ENCODE peak calls at places on chromosome 17, in five cellular contexts. One of them, this sample, is unnamed.

GRCh38 chr17:42679001-42679491 is 2.3 kb upstream of the PLEKHH3 start:
- DNase-seq in lower leg skin: peak
- DNase-seq in A549: peak
- DNase-seq in GM12891: no peak
- DNase-seq in ovary: peak
- DNase-seq in this sample: peak

GRCh38 chr17:73998246-73999220 is 204.9 kb upstream of the RPL38 start:
- DNase-seq in ovary: no peak
- DNase-seq in lower leg skin: peak
- DNase-seq in GM12891: peak
- DNase-seq in A549: peak
- DNase-seq in this sample: peak

GRCh38 chr17:35849469-35850348 is 19.0 kb downstream of the HEATR9 start:
- DNase-seq in ovary: no peak
- DNase-seq in lower leg skin: no peak
- DNase-seq in GM12891: peak
- DNase-seq in A549: peak
- DNase-seq in this sample: no peak

GRCh38 chr17:83124871-83125514 is 45.6 kb downstream of the METRNL start:
- DNase-seq in lower leg skin: no peak
- DNase-seq in ovary: peak
- DNase-seq in GM12891: no peak
- DNase-seq in A549: no peak
- DNase-seq in this sample: no peak

GRCh38 chr17:78993241-78993956 is 13.7 kb upstream of the LGALS3BP start:
- DNase-seq in lower leg skin: no peak
- DNase-seq in ovary: peak
- DNase-seq in A549: peak
- DNase-seq in GM12891: peak
- DNase-seq in this sample: no peak

GRCh38 chr17:60390881-60391418 is 983 bp downstream of the USP32 start:
- DNase-seq in A549: peak
- DNase-seq in lower leg skin: peak
- DNase-seq in ovary: peak
- DNase-seq in GM12891: no peak
- DNase-seq in this sample: no peak

GRCh38 chr17:286571-286970 is 66.0 kb downstream of the RPH3AL start:
- DNase-seq in ovary: no peak
- DNase-seq in GM12891: no peak
- DNase-seq in lower leg skin: no peak
- DNase-seq in A549: no peak
- DNase-seq in this sample: no peak

GRCh38 chr17:78211032-78211431 is 3.0 kb upstream of the BIRC5 start:
- DNase-seq in GM12891: no peak
- DNase-seq in lower leg skin: no peak
- DNase-seq in A549: no peak
- DNase-seq in ovary: no peak
- DNase-seq in this sample: no peak

GRCh38 chr17:81200695-81201580 is 21.8 kb downstream of the CEP131 start:
- DNase-seq in ovary: no peak
- DNase-seq in GM12891: peak
- DNase-seq in A549: peak
- DNase-seq in lower leg skin: peak
- DNase-seq in this sample: peak

GRCh38 chr17:44777394-44778348 is 18.9 kb downstream of the ADAM11 start:
- DNase-seq in ovary: no peak
- DNase-seq in lower leg skin: no peak
- DNase-seq in A549: no peak
- DNase-seq in GM12891: no peak
- DNase-seq in this sample: no peak

GRCh38 chr17:12643812-12644211 is 21.9 kb upstream of the MYOCD start:
- DNase-seq in A549: peak
- DNase-seq in GM12891: no peak
- DNase-seq in ovary: no peak
- DNase-seq in lower leg skin: no peak
- DNase-seq in this sample: no peak

GRCh38 chr17:2184993-2185931 is 118.3 kb downstream of the SMG6 start:
- DNase-seq in ovary: no peak
- DNase-seq in GM12891: no peak
- DNase-seq in A549: no peak
- DNase-seq in lower leg skin: no peak
- DNase-seq in this sample: no peak

GRCh38 chr17:27569257-27569722 is 61.7 kb upstream of the LGALS9 start:
- DNase-seq in ovary: no peak
- DNase-seq in A549: peak
- DNase-seq in GM12891: peak
- DNase-seq in lower leg skin: no peak
- DNase-seq in this sample: no peak

GRCh38 chr17:66635646-66636045 is 199.3 kb upstream of the CACNG5 start:
- DNase-seq in GM12891: no peak
- DNase-seq in A549: no peak
- DNase-seq in lower leg skin: no peak
- DNase-seq in ovary: no peak
- DNase-seq in this sample: no peak

GRCh38 chr17:61536417-61536955 is 54.5 kb downstream of the NACA2 start:
- DNase-seq in ovary: no peak
- DNase-seq in GM12891: no peak
- DNase-seq in A549: no peak
- DNase-seq in lower leg skin: no peak
- DNase-seq in this sample: no peak

GRCh38 chr17:59349178-59349577 is 17.7 kb downstream of the YPEL2 start:
- DNase-seq in lower leg skin: no peak
- DNase-seq in A549: no peak
- DNase-seq in ovary: no peak
- DNase-seq in GM12891: no peak
- DNase-seq in this sample: no peak

GRCh38 chr17:73292031-73292531 is 19.7 kb downstream of the CDC42EP4 start:
- DNase-seq in ovary: no peak
- DNase-seq in lower leg skin: no peak
- DNase-seq in GM12891: no peak
- DNase-seq in A549: peak
- DNase-seq in this sample: peak

GRCh38 chr17:73311428-73311780 is 397 bp downstream of the CDC42EP4 start:
- DNase-seq in lower leg skin: no peak
- DNase-seq in GM12891: no peak
- DNase-seq in ovary: no peak
- DNase-seq in A549: no peak
- DNase-seq in this sample: no peak

GRCh38 chr17:3963214-3964201 is 729 bp downstream of the ATP2A3 start:
- DNase-seq in GM12891: peak
- DNase-seq in ovary: no peak
- DNase-seq in A549: no peak
- DNase-seq in lower leg skin: no peak
- DNase-seq in this sample: no peak

GRCh38 chr17:74524751-74525725 is 6.2 kb downstream of the CD300LB start:
- DNase-seq in GM12891: no peak
- DNase-seq in A549: no peak
- DNase-seq in ovary: no peak
- DNase-seq in lower leg skin: peak
- DNase-seq in this sample: no peak

GRCh38 chr17:4199818-4200402 is 56.9 kb downstream of the CYB5D2 start:
- DNase-seq in GM12891: no peak
- DNase-seq in ovary: no peak
- DNase-seq in A549: peak
- DNase-seq in lower leg skin: no peak
- DNase-seq in this sample: peak

GRCh38 chr17:43226393-43226792 is 2.0 kb downstream of the CCDC200 start:
- DNase-seq in ovary: no peak
- DNase-seq in lower leg skin: no peak
- DNase-seq in GM12891: no peak
- DNase-seq in A549: no peak
- DNase-seq in this sample: no peak

GRCh38 chr17:80109713-80110446 is 8.5 kb downstream of the GAA start:
- DNase-seq in A549: no peak
- DNase-seq in GM12891: no peak
- DNase-seq in ovary: no peak
- DNase-seq in lower leg skin: peak
- DNase-seq in this sample: no peak

GRCh38 chr17:1038459-1039118 is 41.7 kb downstream of the TIMM22 start:
- DNase-seq in ovary: no peak
- DNase-seq in A549: no peak
- DNase-seq in GM12891: no peak
- DNase-seq in lower leg skin: no peak
- DNase-seq in this sample: no peak

GRCh38 chr17:30827082-30827481 is 2.6 kb upstream of the CRLF3 start:
- DNase-seq in lower leg skin: no peak
- DNase-seq in A549: no peak
- DNase-seq in ovary: no peak
- DNase-seq in GM12891: no peak
- DNase-seq in this sample: no peak

GRCh38 chr17:73166731-73167581 is 2.1 kb downstream of the SSTR2 start:
- DNase-seq in GM12891: no peak
- DNase-seq in lower leg skin: no peak
- DNase-seq in A549: no peak
- DNase-seq in ovary: no peak
- DNase-seq in this sample: peak

GRCh38 chr17:77802811-77803220 is 155.7 kb upstream of the TNRC6C start:
- DNase-seq in GM12891: no peak
- DNase-seq in ovary: no peak
- DNase-seq in A549: no peak
- DNase-seq in lower leg skin: no peak
- DNase-seq in this sample: no peak

DNA sequence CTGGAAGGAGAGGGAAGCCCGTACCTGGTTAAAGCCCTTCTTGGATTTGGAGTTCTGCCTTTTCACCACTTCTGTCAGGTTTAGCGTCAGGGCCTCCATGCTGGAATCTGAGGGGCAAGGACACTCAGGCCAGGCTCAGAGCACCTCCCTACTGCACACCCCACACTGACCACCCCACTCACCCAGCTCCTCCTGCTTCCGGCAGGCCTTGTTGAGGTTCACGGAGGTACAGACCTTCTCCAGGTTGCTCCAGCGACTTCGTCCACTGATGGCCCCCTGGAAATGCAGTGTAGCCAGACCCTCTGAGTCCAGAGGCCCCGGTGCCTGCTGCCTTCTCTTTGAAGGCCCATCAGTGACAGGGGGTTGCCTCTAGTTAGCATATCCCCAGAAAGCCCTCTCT is 14.1 kb upstream of the PIK3R6 start:
- DNase-seq in GM12891: no peak
- DNase-seq in lower leg skin: no peak
- DNase-seq in ovary: no peak
- DNase-seq in A549: no peak
- DNase-seq in this sample: no peak
- TF ChIP-seq POLR2A in GM12891: no peak
- TF ChIP-seq POLR2A in lower leg skin: no peak
- TF ChIP-seq POLR2A in ovary: no peak
- TF ChIP-seq POLR2A in A549: no peak
- TF ChIP-seq POLR2A in this sample: no peak

DNA sequence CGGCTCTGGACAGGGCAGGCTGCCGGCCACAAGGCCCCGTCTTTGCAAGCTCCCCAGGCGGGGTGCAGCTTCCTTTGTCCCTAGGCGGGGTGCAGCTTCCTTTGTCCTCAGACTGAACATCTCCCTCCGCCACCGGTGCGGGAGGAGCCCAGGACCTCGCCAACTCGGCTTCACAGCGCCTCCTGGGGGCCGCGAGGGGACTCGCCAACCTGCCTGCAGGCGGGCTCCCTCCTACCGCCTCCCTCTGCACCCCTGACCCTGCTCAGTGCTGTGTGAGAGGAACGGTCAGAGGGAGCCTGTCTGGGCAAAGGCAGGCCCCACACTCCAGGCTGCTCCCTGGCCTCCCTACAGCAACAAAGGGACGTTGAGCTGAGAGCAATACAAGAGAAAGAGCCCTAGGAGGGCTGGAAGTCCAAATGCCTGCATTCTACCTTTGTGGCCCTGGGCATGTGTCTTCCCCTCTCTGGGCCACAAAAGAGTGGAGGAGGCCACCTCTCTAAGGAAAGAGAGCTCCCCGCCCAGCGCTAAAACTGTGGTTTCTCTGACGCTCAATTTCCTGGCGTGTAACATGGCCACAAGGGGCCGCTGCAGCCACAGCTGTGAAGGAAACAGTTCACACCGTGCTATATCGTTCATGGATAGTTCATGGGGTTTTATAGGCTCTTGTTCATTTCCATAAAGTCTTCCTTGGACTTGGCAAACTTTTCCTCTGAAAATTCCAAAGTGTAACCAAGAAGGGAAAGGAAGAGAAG is 20.9 kb upstream of the KRT19 start:
- DNase-seq in lower leg skin: peak
- DNase-seq in GM12891: peak
- DNase-seq in A549: peak
- DNase-seq in ovary: peak
- DNase-seq in this sample: peak
- TF ChIP-seq POLR2A in lower leg skin: no peak
- TF ChIP-seq POLR2A in GM12891: no peak
- TF ChIP-seq POLR2A in A549: peak
- TF ChIP-seq POLR2A in ovary: no peak
- TF ChIP-seq POLR2A in this sample: no peak

DNA sequence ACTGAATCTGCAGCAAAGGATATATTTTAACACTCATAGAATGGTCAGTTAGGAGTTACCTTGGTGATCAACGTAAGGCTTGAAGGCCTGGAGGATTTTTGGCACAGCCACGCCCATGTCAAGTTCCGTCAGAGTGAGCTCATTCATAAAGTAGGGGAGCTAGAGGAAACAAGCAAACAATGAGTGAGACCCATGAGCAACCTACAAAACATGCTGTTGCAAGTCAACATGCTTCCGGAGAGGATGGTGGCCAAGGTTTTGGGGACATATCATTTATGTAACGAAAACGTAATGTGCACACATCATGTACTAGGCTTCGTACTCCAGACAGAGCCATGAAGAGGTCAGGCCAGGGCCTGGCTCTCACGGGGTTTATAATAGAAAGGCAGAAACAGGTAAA is 41.1 kb upstream of the ERN1 start:
- DNase-seq in GM12891: no peak
- DNase-seq in A549: peak
- DNase-seq in ovary: no peak
- DNase-seq in lower leg skin: no peak
- DNase-seq in this sample: peak
- TF ChIP-seq POLR2A in GM12891: no peak
- TF ChIP-seq POLR2A in A549: no peak
- TF ChIP-seq POLR2A in ovary: no peak
- TF ChIP-seq POLR2A in lower leg skin: no peak
- TF ChIP-seq POLR2A in this sample: no peak

GRCh38 chr17:50055055-50055425 is 870 bp upstream of the ITGA3 start:
- DNase-seq in lower leg skin: peak
- DNase-seq in ovary: no peak
- DNase-seq in A549: peak
- DNase-seq in GM12891: no peak
- DNase-seq in this sample: no peak
- TF ChIP-seq POLR2A in lower leg skin: no peak
- TF ChIP-seq POLR2A in ovary: no peak
- TF ChIP-seq POLR2A in A549: no peak
- TF ChIP-seq POLR2A in GM12891: no peak
- TF ChIP-seq POLR2A in this sample: peak